ENCODE peak calls at places on chromosomes 3 and 15, in six cellular contexts. B is upper lobe of right lung, Y is lung, T is endothelial cell of umbilical vein, Q is heart right ventricle, R is BJ. S is an unnamed sample. For H3K27me3, the result is how much of the 10 kb centered on the place peaks cover.

GRCh38 chr15:25766421-25766820 is 96.7 kb downstream of the ATP10A start:
- DNase-seq in R (no peak), B (no peak), Q (no peak), Y (no peak), T (no peak), S (no peak)

GRCh38 chr15:31255732-31256384 is 70.8 kb upstream of the KLF13 start:
- DNase-seq in Q (no peak), Y (no peak), B (peak), T (no peak), R (no peak), S (no peak)

GRCh38 chr3:94115482-94115881 is 52.6 kb downstream of the NSUN3 start:
- DNase-seq in Q (no peak), B (no peak), Y (no peak), T (peak), R (no peak), S (no peak)

GRCh38 chr3:31232049-31233040 is 300.4 kb upstream of the STT3B start:
- DNase-seq in Y (peak), Q (peak), T (peak), B (no peak), R (no peak), S (no peak)

GRCh38 chr15:29687204-29687768 is 135.0 kb downstream of the TJP1 start:
- DNase-seq in Q (no peak), B (no peak), T (no peak), Y (no peak), R (no peak), S (no peak)

GRCh38 chr15:52481915-52482314 is 46.8 kb downstream of the MYO5A start:
- DNase-seq in Q (no peak), R (peak), T (peak), B (no peak), Y (no peak), S (peak)

GRCh38 chr3:45218578-45219390 is 7.3 kb downstream of the TMEM158 start:
- DNase-seq in Q (no peak), R (no peak), B (peak), T (no peak), Y (no peak), S (no peak)

GRCh38 chr15:38554354-38554753 is 10.3 kb downstream of the RASGRP1 start:
- DNase-seq in T (no peak), R (no peak), B (no peak), Q (no peak), Y (no peak), S (peak)

GRCh38 chr3:15120986-15121385 is 22.0 kb upstream of the RBSN start:
- DNase-seq in B (no peak), Y (peak), Q (no peak), R (no peak), T (no peak), S (no peak)

GRCh38 chr3:10518506-10519150 is 13.2 kb upstream of the ATP2B2 start:
- DNase-seq in Q (no peak), Y (no peak), T (no peak), R (no peak), B (peak), S (no peak)

GRCh38 chr3:123660900-123661299 is 76.0 kb upstream of the HACD2 start:
- DNase-seq in R (peak), Q (peak), B (peak), T (peak), Y (peak), S (peak)

GRCh38 chr3:60070366-60070765 is 1020.5 kb upstream of the CFAP20DC start:
- DNase-seq in Q (no peak), B (no peak), R (no peak), T (no peak), Y (no peak), S (no peak)

GRCh38 chr3:15638891-15639262 is 37.3 kb downstream of the BTD start:
- DNase-seq in R (no peak), Y (no peak), T (peak), B (no peak), Q (no peak), S (no peak)

GRCh38 chr3:43497405-43497804 is 124.4 kb downstream of the ANO10 start:
- DNase-seq in B (no peak), T (no peak), R (no peak), Q (no peak), Y (no peak), S (no peak)

DNA sequence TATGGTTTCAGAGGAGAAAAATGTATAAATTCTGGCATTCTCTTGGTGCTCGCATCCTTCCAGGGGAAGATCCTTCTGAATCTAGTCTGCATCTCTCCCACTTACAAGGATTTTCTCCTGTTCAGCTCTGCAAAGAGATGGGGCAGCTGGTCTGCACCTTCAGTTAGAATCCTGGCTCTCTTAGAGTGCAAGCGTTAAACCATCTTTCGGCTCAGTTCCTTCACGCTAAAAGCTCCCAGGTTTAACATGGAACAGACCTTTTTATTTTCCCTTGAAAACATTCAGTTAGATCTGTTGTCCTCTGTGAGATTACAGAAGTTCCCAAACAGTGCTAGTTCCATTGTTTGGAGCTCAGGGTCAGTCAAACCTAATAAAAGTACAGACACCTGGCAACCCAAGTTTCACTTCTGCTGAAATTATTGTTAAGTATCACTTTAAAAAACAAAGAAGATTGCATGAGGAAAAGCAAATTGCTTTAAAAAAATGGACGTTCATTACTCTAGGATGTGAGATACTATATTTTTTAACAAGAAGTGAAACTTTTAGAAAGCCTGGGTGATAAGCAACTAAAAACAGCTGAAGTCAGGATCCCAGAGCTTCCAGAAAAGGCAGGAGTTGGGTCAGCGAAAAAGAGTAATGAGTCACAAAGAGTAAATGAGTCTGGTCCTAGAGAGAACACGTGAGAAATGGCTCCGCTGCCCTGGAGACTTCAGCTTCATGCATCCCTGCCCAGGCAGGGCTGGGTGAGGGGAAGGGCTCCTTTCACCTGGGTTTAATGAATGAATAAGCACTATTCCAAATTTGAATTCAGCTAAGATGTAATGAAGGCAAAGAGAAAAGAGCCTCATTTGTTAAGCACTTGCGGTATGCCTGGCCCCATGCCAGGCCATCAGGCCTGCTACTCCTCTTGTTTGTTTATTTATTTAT is 63.3 kb downstream of the ABTB1 start:
- DNase-seq in Q (no peak), R (no peak), T (peak), B (no peak), Y (no peak), S (peak)
- H3K4me3 ChIP-seq in Q (no peak), R (no peak), T (no peak), B (no peak), Y (no peak), S (no peak)

DNA sequence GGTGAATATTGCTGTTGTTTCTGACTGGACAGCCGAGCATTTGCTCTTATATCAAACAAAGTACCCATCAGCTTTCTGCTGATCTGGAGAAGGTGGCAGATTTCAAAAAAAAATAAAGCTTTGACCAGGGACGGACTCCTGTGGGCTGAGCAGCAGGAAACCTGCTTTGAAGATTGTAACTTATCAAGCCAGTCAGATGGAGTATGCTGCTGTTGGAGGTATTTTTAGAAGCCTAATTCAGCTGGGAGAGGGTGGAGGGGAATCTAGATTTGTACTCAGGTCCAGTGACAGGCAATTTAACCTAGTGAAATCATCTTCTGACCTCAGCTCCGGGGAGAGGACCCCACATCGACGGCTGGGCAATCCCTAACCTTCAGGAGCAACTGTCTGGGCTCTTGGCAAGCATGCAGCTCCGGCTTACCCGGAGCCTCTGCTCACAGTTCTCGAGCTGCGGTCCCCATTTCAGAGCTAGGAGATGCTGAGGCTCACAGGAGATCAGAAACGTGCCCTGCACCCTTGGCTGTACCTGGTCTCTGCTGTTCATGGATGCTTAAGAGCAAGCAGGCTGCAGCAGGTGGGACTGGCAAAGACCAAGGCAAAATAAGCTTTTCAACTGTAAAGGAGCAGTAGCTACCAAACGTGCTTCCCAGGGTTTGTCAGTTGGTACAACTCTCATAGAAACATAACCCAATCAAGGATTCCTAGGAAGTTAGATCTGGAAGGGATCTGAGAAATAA is 89.3 kb upstream of the ST8SIA2 start:
- DNase-seq in R (no peak), T (no peak), Y (no peak), B (no peak), Q (no peak), S (no peak)
- TF ChIP-seq CTCF in R (no peak), T (no peak), Y (no peak), B (no peak), Q (no peak), S (no peak)

GRCh38 chr15:92020765-92021164 is 167.3 kb downstream of the SLCO3A1 start:
- DNase-seq in R (no peak), Y (no peak), Q (no peak), T (no peak), B (no peak), S (no peak)

GRCh38 chr15:92020207-92020606 is 166.7 kb downstream of the SLCO3A1 start:
- DNase-seq in B (no peak), Y (no peak), T (no peak), Q (no peak), R (no peak), S (no peak)

GRCh38 chr15:92019706-92020105 is 166.2 kb downstream of the SLCO3A1 start:
- DNase-seq in T (no peak), R (no peak), Y (no peak), B (no peak), Q (no peak), S (no peak)

GRCh38 chr15:92023971-92024370 is 170.5 kb downstream of the SLCO3A1 start:
- DNase-seq in T (no peak), B (no peak), R (no peak), Q (no peak), Y (no peak), S (no peak)

GRCh38 chr15:92021765-92022164 is 168.3 kb downstream of the SLCO3A1 start:
- DNase-seq in T (no peak), Y (no peak), R (no peak), Q (no peak), B (no peak), S (no peak)
- H3K27me3 ChIP-seq in T (under half), Y (under half), R (under half), Q (under half), B (under half), S (under half)

DNA sequence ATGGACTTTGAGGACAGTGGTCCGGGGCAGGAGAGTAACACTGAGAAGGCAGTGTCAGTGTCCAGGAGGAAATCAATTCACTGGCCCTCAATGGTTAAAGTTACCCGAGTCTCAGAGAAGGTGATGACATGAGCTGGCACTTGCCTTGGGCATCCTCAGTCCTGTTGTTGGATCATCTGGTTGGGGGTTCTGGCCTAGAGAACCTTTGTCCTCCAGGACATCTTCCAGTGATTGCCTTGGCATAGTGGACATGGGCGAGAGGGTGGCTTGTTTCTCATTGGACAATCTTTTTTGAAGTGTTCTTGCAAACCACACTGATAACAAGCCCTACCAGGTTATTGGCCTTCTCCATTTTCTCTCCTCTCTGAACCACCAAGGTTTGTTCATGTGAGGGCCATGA is 83.4 kb upstream of the TERB2 start:
- DNase-seq in Q (no peak), T (no peak), R (no peak), Y (no peak), B (no peak), S (no peak)
- H3K4me3 ChIP-seq in Q (no peak), T (no peak), R (no peak), Y (no peak), B (no peak), S (no peak)

GRCh38 chr3:109275702-109276293 is 40.5 kb downstream of the DPPA2 start:
- DNase-seq in B (no peak), R (no peak), T (peak), Y (no peak), Q (peak), S (peak)
- TF ChIP-seq CTCF in B (peak), R (peak), T (peak), Y (peak), Q (peak), S (peak)

DNA sequence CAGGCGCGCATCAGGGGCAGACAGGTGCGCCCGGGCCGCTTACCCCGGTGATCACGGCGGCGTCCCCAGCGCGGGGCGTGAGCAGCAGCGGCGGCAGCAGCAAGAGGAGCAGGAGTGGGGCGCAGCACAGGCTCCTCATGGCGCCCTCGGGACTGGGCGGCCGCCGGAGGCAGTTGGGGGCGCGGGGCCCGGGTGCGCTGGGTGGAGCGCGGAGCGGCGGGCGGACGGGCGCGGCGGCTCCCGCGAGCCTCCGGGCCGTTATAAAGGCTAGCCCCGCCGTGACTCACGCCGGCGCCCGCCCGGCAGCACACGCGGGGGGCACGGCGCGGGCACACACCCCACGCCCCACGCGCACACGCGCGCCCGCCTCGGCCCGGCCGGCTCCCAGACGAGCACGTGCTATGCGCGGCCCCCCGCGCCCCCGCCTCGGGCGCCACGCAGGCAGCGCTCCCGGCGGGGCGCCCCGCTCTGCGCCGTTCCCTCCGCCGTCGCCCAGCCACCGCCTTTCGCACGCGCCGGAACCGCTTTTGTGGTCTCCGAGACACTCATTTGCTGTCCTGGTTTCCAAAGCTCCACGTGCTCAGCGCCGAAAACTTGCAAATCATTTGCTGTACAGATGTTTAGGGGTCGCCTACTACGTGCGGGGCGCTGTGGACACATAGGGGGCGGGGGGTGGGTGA is at the start of gene PROK2:
- DNase-seq in T (no peak), Q (no peak), Y (no peak), B (peak), R (no peak), S (no peak)
- H3K27me3 ChIP-seq in T (half or more), Q (under half), Y (under half), B (half or more), R (under half), S (under half)

GRCh38 chr3:177357352-177358084 is 160.2 kb upstream of the TBL1XR1 start:
- DNase-seq in T (peak), Y (peak), R (peak), B (no peak), Q (peak), S (peak)
- H3K4me3 ChIP-seq in T (no peak), Y (no peak), R (no peak), B (peak), Q (peak), S (no peak)

GRCh38 chr15:35863655-35864054 is 317.7 kb upstream of the DPH6 start:
- DNase-seq in B (no peak), Q (no peak), R (no peak), T (no peak), Y (no peak), S (no peak)

GRCh38 chr15:35854398-35854797 is 308.4 kb upstream of the DPH6 start:
- DNase-seq in T (no peak), R (no peak), Q (no peak), B (no peak), Y (no peak), S (no peak)

GRCh38 chr15:35852818-35853624 is 307.1 kb upstream of the DPH6 start:
- DNase-seq in Q (no peak), Y (no peak), T (no peak), R (no peak), B (no peak), S (no peak)

GRCh38 chr15:35858707-35859106 is 312.7 kb upstream of the DPH6 start:
- DNase-seq in Y (no peak), B (no peak), T (no peak), R (no peak), Q (no peak), S (peak)

GRCh38 chr15:35857812-35858211 is 311.8 kb upstream of the DPH6 start:
- DNase-seq in T (no peak), Y (no peak), R (no peak), B (no peak), Q (no peak), S (no peak)
- TF ChIP-seq CTCF in T (no peak), Y (no peak), R (no peak), B (no peak), Q (no peak), S (no peak)

S was measured in kidney epithelial cell.